ENCODE peak calls at places on chromosomes 16 and 17, in six cellular contexts. K is CD4-positive, alpha-beta memory T cell; M is HCT116; L is testis; J is fibroblast of lung; A is CD4-positive, CD25-positive, alpha-beta regulatory T cell. B is an unnamed sample.

GRCh38 chr16:14309906-14310305 is 238.8 kb downstream of the MRTFB start:
- DNase-seq in M (no peak), J (peak; percentile 83), A (no peak), L (no peak), K (no peak), B (no peak)

GRCh38 chr16:72198021-72198420 is 26.1 kb upstream of the PMFBP1 start:
- DNase-seq in M (no peak), A (no peak), L (peak; percentile 81), J (peak; percentile 73), K (no peak), B (no peak)

GRCh38 chr16:3007957-3008748 is 4.6 kb upstream of the CLDN9 start:
- DNase-seq in K (no peak), J (no peak), A (no peak), L (no peak), M (no peak), B (no peak)

GRCh38 chr17:13306310-13306962 is 288.6 kb upstream of the ELAC2 start:
- DNase-seq in L (peak; percentile 55), M (peak; percentile 81), J (peak; percentile 82), K (no peak), A (no peak), B (no peak)

GRCh38 chr16:30728904-30729672 is 19.1 kb upstream of the PHKG2 start:
- DNase-seq in J (no peak), A (no peak), K (no peak), M (no peak), L (no peak), B (peak; percentile 83)

GRCh38 chr17:7191069-7191468 is 11.9 kb upstream of the ASGR1 start:
- DNase-seq in J (no peak), K (no peak), A (no peak), L (no peak), M (no peak), B (no peak)

GRCh38 chr17:58228679-58229078 is 9.6 kb upstream of the MKS1 start:
- DNase-seq in A (no peak), M (no peak), K (no peak), L (no peak), J (no peak), B (no peak)

GRCh38 chr17:42122371-42123303 is at the start of gene HSPB9:
- DNase-seq in M (no peak), L (no peak), A (no peak), J (no peak), K (no peak), B (peak; percentile 86)

GRCh38 chr17:50459081-50459676 is 9.5 kb downstream of the CHAD start:
- DNase-seq in L (no peak), K (no peak), M (peak; percentile 15), J (no peak), A (no peak), B (peak; percentile 53)

GRCh38 chr17:82236142-82236971 is 7.5 kb downstream of the SLC16A3 start:
- DNase-seq in L (peak; percentile 70), A (peak; percentile 47), M (no peak), J (peak; percentile 40), K (peak; percentile 72), B (peak; percentile 80)

GRCh38 chr17:10614536-10615155 is 42.5 kb downstream of the MYH3 start:
- DNase-seq in J (peak; percentile 17), L (peak; percentile 68), M (peak; percentile 42), K (no peak), A (no peak), B (peak; percentile 36)

GRCh38 chr17:30793282-30793977 is 31.1 kb downstream of the CRLF3 start:
- DNase-seq in J (no peak), L (no peak), M (no peak), A (no peak), K (no peak), B (no peak)

GRCh38 chr17:8835631-8836364 is 31.7 kb downstream of the PIK3R6 start:
- DNase-seq in M (no peak), K (no peak), L (no peak), A (no peak), J (no peak), B (no peak)

GRCh38 chr16:53952215-53953208 is 248.6 kb downstream of the FTO start:
- DNase-seq in M (no peak), A (no peak), K (peak; percentile 17), L (no peak), J (peak; percentile 48), B (no peak)

GRCh38 chr16:79843631-79844043 is 243.1 kb upstream of the MAF start:
- DNase-seq in K (no peak), J (no peak), L (no peak), A (no peak), M (no peak), B (no peak)

GRCh38 chr17:30095507-30096244 is 20.9 kb upstream of the NSRP1 start:
- DNase-seq in J (peak; percentile 80), L (peak; percentile 41), A (no peak), K (peak; percentile 11), M (peak; percentile 69), B (no peak)

GRCh38 chr16:20624205-20624604 is 48.0 kb upstream of the ACSM2B start:
- DNase-seq in M (no peak), J (no peak), L (no peak), K (no peak), A (no peak), B (no peak)

DNA sequence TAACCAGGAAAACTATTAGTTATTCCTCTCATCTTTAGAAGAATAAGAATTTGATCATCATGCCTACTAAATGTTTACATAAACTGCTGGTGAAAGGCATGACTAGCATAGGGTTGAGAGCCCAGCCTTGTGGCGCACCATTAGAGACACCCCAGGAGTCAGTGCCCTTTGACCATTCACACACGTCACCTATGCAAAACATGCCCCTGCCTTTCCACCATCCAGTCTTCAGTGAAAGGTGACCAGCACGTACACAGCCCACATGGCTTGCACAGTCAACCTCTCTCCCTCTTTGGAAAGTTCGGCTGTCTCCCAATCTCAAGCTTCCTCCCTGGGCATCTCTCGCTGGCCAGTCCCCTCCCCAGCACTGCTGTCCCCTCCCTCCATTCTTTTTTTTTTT is 150.3 kb downstream of the ENGASE start:
- DNase-seq in K (no peak), M (no peak), A (no peak), J (no peak), L (no peak), B (no peak)
- H3K27ac ChIP-seq in K (no peak overlapping the region), M (no peak overlapping the region), A (no peak overlapping the region), J (no peak overlapping the region), L (no peak overlapping the region), B (no peak overlapping the region)

DNA sequence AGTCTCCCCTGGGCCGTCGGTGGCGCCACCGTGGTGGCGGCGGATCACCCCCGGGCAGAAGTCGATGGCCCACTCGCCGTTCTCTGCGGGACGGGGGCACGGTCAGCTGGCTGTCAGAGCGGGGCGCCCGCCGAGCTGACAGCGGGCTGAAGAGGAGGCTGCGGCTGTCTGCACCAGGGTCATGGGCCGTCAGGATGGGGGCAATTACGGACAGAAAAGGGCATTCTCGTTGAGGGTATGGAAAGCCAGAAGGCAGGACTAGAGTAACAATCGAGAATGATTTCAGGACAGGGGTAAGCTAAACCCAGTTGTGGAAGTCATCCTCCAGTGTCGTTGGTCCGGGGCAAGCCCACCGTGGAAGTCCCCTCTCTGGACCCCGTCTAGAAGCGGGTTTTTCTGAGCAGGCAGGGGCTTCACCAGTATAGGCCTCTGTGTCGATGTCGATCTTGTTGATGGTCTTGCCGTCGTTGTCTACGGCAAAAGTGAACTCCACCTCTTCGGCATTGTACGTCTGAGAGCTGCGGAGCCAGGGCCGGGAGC is 1.7 kb downstream of the CHRNE start:
- DNase-seq in A (no peak), L (no peak), J (no peak), M (no peak), K (peak; percentile 32), B (no peak)
- H3K4me3 ChIP-seq in A (peak overlapping the region; percentile 48), L (peak overlapping the region; percentile 20), J (no peak overlapping the region), M (no peak overlapping the region), K (no peak overlapping the region), B (no peak overlapping the region)

GRCh38 chr17:19660219-19660870 is 11.8 kb downstream of the ALDH3A2 start:
- DNase-seq in L (no peak), A (no peak), K (no peak), M (no peak), J (no peak), B (no peak)
- H3K27ac ChIP-seq in L (no peak overlapping the region), A (no peak overlapping the region), K (no peak overlapping the region), M (no peak overlapping the region), J (no peak overlapping the region), B (no peak overlapping the region)

DNA sequence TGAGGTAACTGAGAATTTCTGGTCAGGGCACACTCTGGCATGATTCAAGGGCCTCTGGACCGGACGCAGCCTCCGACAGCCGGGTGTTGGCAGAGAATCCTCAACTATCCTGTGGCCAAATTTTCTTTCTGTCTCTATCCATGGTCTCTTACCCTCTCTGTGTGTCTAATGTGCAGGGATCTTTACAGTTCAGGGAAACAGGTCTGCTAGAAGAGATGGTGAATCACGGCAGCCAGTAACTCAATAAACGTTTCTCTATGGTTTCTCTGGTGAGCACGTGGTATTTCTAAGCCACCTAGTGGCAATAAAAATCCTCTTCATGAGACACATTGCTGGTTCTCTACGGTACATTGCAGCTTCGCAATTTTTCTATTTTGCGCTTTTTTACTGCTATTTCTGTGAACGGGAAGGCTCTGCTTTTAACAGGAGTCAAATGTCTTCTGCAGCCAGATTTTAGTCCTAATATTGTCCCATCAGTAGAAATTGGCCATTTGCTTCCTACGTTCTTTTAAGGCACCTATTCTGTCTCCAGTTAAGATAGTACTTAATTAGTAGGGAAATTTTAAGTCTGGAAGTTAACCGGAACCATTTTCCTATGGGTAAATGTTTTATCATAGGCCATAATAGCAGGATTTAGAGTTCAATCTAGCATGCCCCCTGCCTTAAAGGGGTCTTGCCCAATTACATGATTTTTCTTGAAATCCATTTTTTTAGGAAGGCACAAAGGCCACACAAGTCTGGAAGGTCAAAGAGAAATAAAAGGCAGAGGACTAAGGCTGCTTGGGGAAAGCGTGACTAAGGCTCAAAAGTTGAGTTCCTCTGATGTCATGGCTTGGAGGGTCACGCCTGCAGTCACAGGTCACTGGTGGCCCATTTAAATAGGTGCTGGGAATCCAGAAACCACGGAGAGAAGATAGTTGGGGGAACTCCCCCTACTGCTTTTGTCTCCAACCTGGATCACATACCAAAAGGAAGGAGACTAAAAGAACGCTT is 31.5 kb downstream of the QPRT start:
- DNase-seq in A (peak; percentile 18), J (peak; percentile 78), L (peak; percentile 35), M (peak; percentile 56), K (peak; percentile 69), B (no peak)
- H3K4me3 ChIP-seq in A (peak overlapping the region; percentile 22), J (no peak overlapping the region), L (no peak overlapping the region), M (no peak overlapping the region), K (no peak overlapping the region), B (no peak overlapping the region)